ENCODE peak calls at places on chromosomes 16 and 17, in five cellular contexts. F is ureter, Y is EL, M is mesendoderm, D is endothelial cell of umbilical vein. A is an unnamed sample.

GRCh38 chr17:73956595-73957465 is 246.6 kb upstream of the RPL38 start:
- DNase-seq in F (peak), Y (no peak), M (peak), D (no peak), A (no peak)

GRCh38 chr17:78822552-78822951 is 18.1 kb downstream of the USP36 start:
- DNase-seq in F (no peak), Y (peak), M (no peak), D (no peak), A (no peak)

GRCh38 chr16:56610017-56610608 is 1.7 kb downstream of the MT2A start:
- DNase-seq in F (no peak), Y (peak), M (peak), D (peak), A (peak)

GRCh38 chr16:87465306-87465705 is 27.5 kb downstream of the ZCCHC14 start:
- DNase-seq in F (peak), Y (peak), M (no peak), D (peak), A (peak)

GRCh38 chr17:81444610-81445339 is 49.5 kb downstream of the BAHCC1 start:
- DNase-seq in F (no peak), Y (no peak), M (no peak), D (no peak), A (no peak)

GRCh38 chr17:36593651-36594316 is 2.1 kb downstream of the DHRS11 start:
- DNase-seq in F (peak), Y (no peak), M (peak), D (no peak), A (no peak)

GRCh38 chr17:44820631-44821196 is 9.4 kb downstream of the GJC1 start:
- DNase-seq in F (no peak), Y (peak), M (peak), D (peak), A (no peak)

GRCh38 chr16:81798311-81799137 is 19.4 kb downstream of the PLCG2 start:
- DNase-seq in F (no peak), Y (no peak), M (no peak), D (no peak), A (no peak)

GRCh38 chr17:10243905-10244844 is 45.8 kb upstream of the GAS7 start:
- DNase-seq in F (no peak), Y (peak), M (no peak), D (no peak), A (no peak)

GRCh38 chr17:4490109-4490591 is 8.5 kb upstream of the SPNS2 start:
- DNase-seq in F (no peak), Y (no peak), M (no peak), D (no peak), A (no peak)

GRCh38 chr16:86928517-86929148 is 350.3 kb downstream of the FOXL1 start:
- DNase-seq in F (no peak), Y (no peak), M (peak), D (no peak), A (no peak)

GRCh38 chr17:81151039-81151677 is 14.1 kb upstream of the PVALEF start:
- DNase-seq in F (no peak), Y (no peak), M (no peak), D (no peak), A (no peak)

GRCh38 chr17:20009052-20009301 is 182 bp upstream of the SPECC1 start:
- DNase-seq in F (no peak), Y (no peak), M (no peak), D (no peak), A (no peak)

GRCh38 chr17:56937688-56938087 is 23.2 kb downstream of the COIL start:
- DNase-seq in F (no peak), Y (peak), M (no peak), D (peak), A (no peak)

GRCh38 chr17:78343433-78344201 is 16.3 kb downstream of the SOCS3 start:
- DNase-seq in F (peak), Y (no peak), M (no peak), D (no peak), A (no peak)

GRCh38 chr16:86534779-86535605 is 20.0 kb downstream of the MTHFSD start:
- DNase-seq in F (no peak), Y (no peak), M (no peak), D (no peak), A (no peak)

GRCh38 chr16:79564594-79565210 is 35.8 kb downstream of the MAF start:
- DNase-seq in F (no peak), Y (no peak), M (no peak), D (no peak), A (peak)

GRCh38 chr16:73890524-73891500 is 405.8 kb upstream of the PSMD7 start:
- DNase-seq in F (no peak), Y (no peak), M (peak), D (no peak), A (no peak)

GRCh38 chr16:1932050-1933028 is 10.7 kb downstream of the MSRB1 start:
- DNase-seq in F (no peak), Y (no peak), M (peak), D (no peak), A (no peak)

GRCh38 chr16:1389762-1390161 is 24.7 kb downstream of the UNKL start:
- DNase-seq in F (no peak), Y (no peak), M (no peak), D (no peak), A (no peak)

GRCh38 chr17:43994272-43995149 is 9.9 kb upstream of the NAGS start:
- DNase-seq in F (peak), Y (peak), M (peak), D (peak), A (peak)

GRCh38 chr17:33749171-33749570 is 456.1 kb upstream of the ASIC2 start:
- DNase-seq in F (no peak), Y (no peak), M (no peak), D (no peak), A (no peak)

GRCh38 chr17:17030515-17031211 is 11.6 kb upstream of the MPRIP start:
- DNase-seq in F (no peak), Y (no peak), M (peak), D (no peak), A (no peak)

GRCh38 chr16:82603784-82604411 is 22.9 kb upstream of the CDH13 start:
- DNase-seq in F (no peak), Y (peak), M (peak), D (peak), A (no peak)

GRCh38 chr16:66058181-66058580 is 308.3 kb upstream of the CDH5 start:
- DNase-seq in F (no peak), Y (peak), M (no peak), D (no peak), A (no peak)

GRCh38 chr17:6752068-6752909 is 3.6 kb upstream of the XAF1 start:
- DNase-seq in F (peak), Y (peak), M (peak), D (peak), A (peak)

GRCh38 chr16:56919099-56919800 is 12.7 kb upstream of the HERPUD1 start:
- DNase-seq in F (no peak), Y (no peak), M (no peak), D (no peak), A (no peak)

GRCh38 chr17:47279062-47279801 is 25.6 kb downstream of the ITGB3 start:
- DNase-seq in F (peak), Y (peak), M (peak), D (peak), A (peak)

GRCh38 chr17:29909604-29910003 is 20.4 kb downstream of the SSH2 start:
- DNase-seq in F (no peak), Y (no peak), M (no peak), D (no peak), A (no peak)

GRCh38 chr16:84751947-84752346 is 52.1 kb downstream of the USP10 start:
- DNase-seq in F (no peak), Y (no peak), M (no peak), D (peak), A (peak)

GRCh38 chr17:14442798-14443553 is 142.1 kb downstream of the HS3ST3B1 start:
- DNase-seq in F (no peak), Y (no peak), M (no peak), D (no peak), A (no peak)

GRCh38 chr17:76376318-76377133 is 7.9 kb upstream of the SPHK1 start:
- DNase-seq in F (no peak), Y (no peak), M (no peak), D (no peak), A (no peak)

GRCh38 chr17:80198144-80198661 is 21.9 kb downstream of the SGSH start:
- DNase-seq in F (no peak), Y (no peak), M (peak), D (no peak), A (no peak)

GRCh38 chr16:20940864-20941634 is 40.5 kb downstream of the LYRM1 start:
- DNase-seq in F (no peak), Y (no peak), M (no peak), D (no peak), A (no peak)

GRCh38 chr17:71023631-71024030 is 854.3 kb downstream of the KCNJ2 start:
- DNase-seq in F (no peak), Y (peak), M (no peak), D (no peak), A (no peak)

GRCh38 chr16:21656795-21657768 is 4.7 kb upstream of the IGSF6 start:
- DNase-seq in F (no peak), Y (peak), M (peak), D (peak), A (no peak)

GRCh38 chr17:45790296-45790922 is 6.3 kb downstream of the CRHR1 start:
- DNase-seq in F (peak), Y (no peak), M (no peak), D (no peak), A (no peak)

GRCh38 chr17:82973456-82974135 is 105.8 kb upstream of the METRNL start:
- DNase-seq in F (no peak), Y (no peak), M (no peak), D (no peak), A (peak)

GRCh38 chr17:39208893-39209292 is 8.8 kb downstream of the RPL19 start:
- DNase-seq in F (no peak), Y (no peak), M (peak), D (no peak), A (no peak)

GRCh38 chr17:68383443-68384321 is 73.6 kb downstream of the WIPI1 start:
- DNase-seq in F (no peak), Y (peak), M (no peak), D (peak), A (no peak)

A was measured in right atrium auricular region.